ENCODE peak calls at places on chromosomes 1 and 21, in nine cellular contexts. O is transverse colon, Q is breast epithelium, T is spleen, H is Panc1, X is K562, Y is suprapubic skin, K is sigmoid colon, U is SK-N-SH. S is an unnamed sample.
A peak's percentile ranks its signal among the peaks of the same experiment; 100 is the strongest.

GRCh38 chr1:145985502-145986439 is 10.6 kb downstream of the TXNIP start:
- DNase-seq in O (no peak), Q (peak; percentile 51), T (no peak), H (no peak), X (no peak), Y (no peak), K (peak; percentile 87), U (no peak), S (no peak)

GRCh38 chr1:94385354-94385947 is 32.7 kb upstream of the ABCD3 start:
- DNase-seq in O (no peak), Q (no peak), T (no peak), H (no peak), X (no peak), Y (no peak), K (no peak), U (no peak), S (no peak)

GRCh38 chr21:42746593-42747266 is 93.3 kb downstream of the PDE9A start:
- DNase-seq in O (peak; percentile 53), Q (no peak), T (peak; percentile 92), H (no peak), X (no peak), Y (no peak), K (peak; percentile 70), U (no peak), S (no peak)

GRCh38 chr21:41247561-41247968 is 69.0 kb upstream of the FAM3B start:
- DNase-seq in O (peak; percentile 57), Q (no peak), T (no peak), H (no peak), X (peak; percentile 26), Y (no peak), K (no peak), U (no peak), S (peak; percentile 91)

GRCh38 chr21:30590297-30590696 is at the start of gene KRTAP22-2:
- DNase-seq in O (no peak), Q (no peak), T (no peak), H (no peak), X (no peak), Y (no peak), K (no peak), U (no peak), S (no peak)

GRCh38 chr1:48530727-48531351 is 58.8 kb upstream of the SPATA6 start:
- DNase-seq in O (peak; percentile 78), Q (no peak), T (no peak), H (peak; percentile 10), X (peak; percentile 83), Y (no peak), K (no peak), U (peak; percentile 50), S (peak; percentile 64)

GRCh38 chr1:230186874-230187273 is 119.8 kb downstream of the GALNT2 start:
- DNase-seq in O (no peak), Q (no peak), T (no peak), H (no peak), X (no peak), Y (no peak), K (no peak), U (no peak), S (no peak)

GRCh38 chr1:233394860-233395717 is 67.6 kb downstream of the MAP3K21 start:
- DNase-seq in O (no peak), Q (no peak), T (no peak), H (peak; percentile 51), X (peak; percentile 55), Y (no peak), K (no peak), U (peak; percentile 52), S (peak; percentile 15)

GRCh38 chr1:197967066-197967465 is 49.9 kb downstream of the LHX9 start:
- DNase-seq in O (no peak), Q (no peak), T (no peak), H (no peak), X (no peak), Y (no peak), K (no peak), U (no peak), S (no peak)

GRCh38 chr1:53413175-53414001 is 45.8 kb upstream of the DMRTB1 start:
- DNase-seq in O (no peak), Q (no peak), T (no peak), H (peak; percentile 82), X (no peak), Y (no peak), K (peak; percentile 44), U (no peak), S (no peak)

GRCh38 chr1:115874929-115875328 is 34.0 kb upstream of the NHLH2 start:
- DNase-seq in O (no peak), Q (no peak), T (no peak), H (no peak), X (no peak), Y (no peak), K (no peak), U (no peak), S (no peak)

GRCh38 chr1:23554481-23555224 is 4.6 kb downstream of the ID3 start:
- DNase-seq in O (peak; percentile 90), Q (peak; percentile 81), T (peak; percentile 97), H (no peak), X (peak; percentile 97), Y (no peak), K (peak; percentile 90), U (peak; percentile 94), S (peak; percentile 85)

GRCh38 chr1:26287033-26287711 is 7.3 kb downstream of the SH3BGRL3 start:
- DNase-seq in O (peak; percentile 70), Q (no peak), T (peak; percentile 93), H (no peak), X (peak; percentile 94), Y (no peak), K (peak; percentile 92), U (no peak), S (no peak)

GRCh38 chr21:46564391-46564790 is 40.5 kb downstream of the S100B start:
- DNase-seq in O (no peak), Q (no peak), T (no peak), H (no peak), X (no peak), Y (no peak), K (no peak), U (no peak), S (no peak)

GRCh38 chr1:85027242-85027983 is 20.9 kb downstream of the MCOLN3 start:
- DNase-seq in O (no peak), Q (no peak), T (no peak), H (peak; percentile 24), X (no peak), Y (no peak), K (no peak), U (no peak), S (no peak)

GRCh38 chr1:96329121-96329520 is 392.5 kb upstream of the PTBP2 start:
- DNase-seq in O (no peak), Q (no peak), T (no peak), H (no peak), X (no peak), Y (no peak), K (no peak), U (no peak), S (no peak)

GRCh38 chr1:110235839-110236682 is 25.9 kb downstream of the KCNC4 start:
- DNase-seq in O (no peak), Q (no peak), T (peak; percentile 44), H (no peak), X (peak; percentile 37), Y (no peak), K (no peak), U (no peak), S (peak; percentile 54)

GRCh38 chr1:164263540-164263939 is 295.4 kb upstream of the PBX1 start:
- DNase-seq in O (no peak), Q (no peak), T (no peak), H (no peak), X (no peak), Y (no peak), K (no peak), U (no peak), S (no peak)

GRCh38 chr1:225343618-225344017 is 84.2 kb downstream of the LBR start:
- DNase-seq in O (no peak), Q (no peak), T (no peak), H (no peak), X (peak; percentile 13), Y (no peak), K (no peak), U (no peak), S (no peak)
- TF ChIP-seq CTCF in O (no peak), Q (no peak), T (no peak), H (peak; percentile 58), X (no peak), Y (no peak), K (no peak), U (peak; percentile 43), S (no peak)

GRCh38 chr1:40394456-40395172 is 21.1 kb downstream of the SMAP2 start:
- DNase-seq in O (no peak), Q (no peak), T (no peak), H (no peak), X (no peak), Y (no peak), K (no peak), U (no peak), S (no peak)
- TF ChIP-seq POLR2AphosphoS5 in O (peak; percentile 59), Q (no peak), T (peak; percentile 93), H (no peak), X (no peak), Y (no peak), K (peak; percentile 45), U (no peak), S (no peak)

DNA sequence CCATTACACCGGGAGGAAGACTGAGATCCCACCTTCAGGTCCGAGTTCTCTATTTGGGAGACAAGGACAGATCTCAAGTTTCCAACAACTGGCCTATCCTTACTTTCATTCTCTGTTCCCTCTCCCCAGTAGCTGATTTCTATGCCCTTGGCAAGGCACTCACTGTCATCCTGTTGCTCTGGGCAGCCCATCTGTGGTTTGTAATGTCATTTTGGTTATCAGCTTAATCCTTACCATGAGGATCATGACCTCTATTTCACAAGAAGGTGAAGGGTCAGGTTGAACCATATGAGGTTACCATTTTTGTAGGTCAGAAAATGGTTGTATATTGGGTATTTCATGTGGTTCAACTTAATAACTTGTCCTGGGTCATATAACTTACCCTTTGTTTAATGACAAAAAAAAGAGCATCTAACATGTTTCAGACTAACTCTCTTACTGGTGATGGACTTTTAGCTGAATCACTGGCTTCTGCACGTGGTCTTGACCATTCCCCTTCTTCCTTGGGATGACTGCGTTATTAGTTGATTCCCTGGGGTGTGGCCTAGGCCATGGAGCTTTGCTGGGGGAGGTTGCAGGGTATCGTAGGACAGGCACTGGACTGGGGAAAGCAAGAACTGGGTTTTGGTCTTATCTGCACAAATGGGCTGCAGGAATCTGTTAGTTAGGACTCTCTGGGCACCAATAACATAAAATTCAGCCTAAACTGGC is 120.2 kb downstream of the ACTL8 start:
- DNase-seq in O (no peak), Q (no peak), T (no peak), H (no peak), X (no peak), Y (peak; percentile 24), K (peak; percentile 10), U (no peak), S (no peak)
- TF ChIP-seq CTCF in O (no peak), Q (no peak), T (no peak), H (no peak), X (no peak), Y (no peak), K (no peak), U (no peak), S (no peak)

DNA sequence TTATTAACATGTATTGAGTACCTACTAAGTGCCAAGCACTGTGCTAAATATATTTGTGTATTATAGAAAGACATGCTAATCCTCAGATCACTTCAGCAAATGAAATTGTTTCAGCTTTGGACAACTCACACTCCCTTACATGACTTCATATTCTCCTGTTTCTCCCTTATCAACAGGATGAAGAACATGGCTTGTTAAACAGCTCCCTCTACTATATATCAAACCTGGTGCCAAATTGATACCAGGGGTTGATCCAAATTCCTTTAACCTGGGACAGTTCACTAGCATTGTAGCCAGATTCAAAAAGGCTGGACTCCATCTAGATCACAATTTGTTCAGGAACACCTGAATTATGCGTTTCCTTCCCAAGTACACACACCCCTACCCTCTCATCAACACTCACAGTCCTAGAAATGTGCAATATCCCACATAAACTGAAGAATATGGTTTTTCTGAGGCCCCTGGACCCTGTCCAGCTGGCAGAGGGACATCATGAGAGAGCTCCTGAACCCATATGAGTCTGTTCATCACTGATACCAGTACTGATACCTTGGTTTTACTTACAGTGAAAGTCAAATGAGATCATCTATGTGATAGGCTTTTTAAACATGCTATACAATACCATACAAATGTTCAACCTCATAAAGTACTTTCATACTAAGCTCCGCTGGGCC is 47.0 kb upstream of the PALMD start:
- DNase-seq in O (no peak), Q (no peak), T (no peak), H (no peak), X (peak; percentile 19), Y (no peak), K (no peak), U (no peak), S (no peak)
- TF ChIP-seq POLR2AphosphoS5 in O (no peak), Q (no peak), T (no peak), H (no peak), X (no peak), Y (no peak), K (no peak), U (no peak), S (no peak)